ENCODE peak calls at places on chromosomes 13 and 19, in five cellular contexts. M, S, D, A and L are unnamed samples.

GRCh38 chr13:89150362-89150761 is 1479.2 kb downstream of the SLITRK5 start:
- DNase-seq in M (no peak), S (no peak), D (no peak), A (no peak), L (no peak)

GRCh38 chr19:3374369-3375112 is 8.2 kb downstream of the NFIC start:
- DNase-seq in M (no peak), S (no peak), D (peak), A (no peak), L (no peak)

GRCh38 chr13:73451120-73452029 is 392.6 kb downstream of the KLF5 start:
- DNase-seq in M (no peak), S (no peak), D (no peak), A (no peak), L (no peak)

GRCh38 chr13:47875206-47875605 is 125.9 kb downstream of the SUCLA2 start:
- DNase-seq in M (no peak), S (no peak), D (no peak), A (peak), L (no peak)

GRCh38 chr13:33204130-33204927 is 81.2 kb downstream of the STARD13 start:
- DNase-seq in M (no peak), S (no peak), D (peak), A (no peak), L (no peak)

GRCh38 chr13:83753912-83754624 is 128.2 kb downstream of the SLITRK1 start:
- DNase-seq in M (no peak), S (no peak), D (no peak), A (no peak), L (no peak)

GRCh38 chr19:38455031-38455430 is 21.5 kb downstream of the RYR1 start:
- DNase-seq in M (no peak), S (no peak), D (no peak), A (peak), L (no peak)

GRCh38 chr19:53172892-53173291 is 14.0 kb upstream of the ZNF347 start:
- DNase-seq in M (no peak), S (no peak), D (no peak), A (no peak), L (no peak)

GRCh38 chr19:35144600-35145436 is 1.8 kb downstream of the FXYD7 start:
- DNase-seq in M (no peak), S (no peak), D (peak), A (peak), L (no peak)

GRCh38 chr13:23868521-23868920 is 20.7 kb downstream of the MIPEP start:
- DNase-seq in M (no peak), S (no peak), D (no peak), A (no peak), L (no peak)

GRCh38 chr13:78193853-78194252 is 275.2 kb upstream of the EDNRB start:
- DNase-seq in M (no peak), S (no peak), D (no peak), A (no peak), L (no peak)

GRCh38 chr13:24923305-24923640 is 159.3 kb downstream of the RNF17 start:
- DNase-seq in M (no peak), S (no peak), D (peak), A (no peak), L (no peak)

GRCh38 chr19:17572640-17573039 is 17.2 kb downstream of the COLGALT1 start:
- DNase-seq in M (no peak), S (no peak), D (no peak), A (no peak), L (no peak)

GRCh38 chr13:27658569-27658968 is 36.9 kb downstream of the POLR1D start:
- DNase-seq in M (no peak), S (no peak), D (no peak), A (no peak), L (no peak)

GRCh38 chr19:57171551-57172081 is 4.3 kb upstream of the DUXA start:
- DNase-seq in M (peak), S (no peak), D (peak), A (no peak), L (no peak)

GRCh38 chr13:97757807-97758206 is 195.7 kb upstream of the IPO5 start:
- DNase-seq in M (no peak), S (no peak), D (no peak), A (no peak), L (no peak)

GRCh38 chr13:45932611-45933182 is 81.1 kb upstream of the SIAH3 start:
- DNase-seq in M (no peak), S (no peak), D (no peak), A (peak), L (no peak)

GRCh38 chr19:34576292-34576691 is 94.7 kb downstream of the WTIP start:
- DNase-seq in M (no peak), S (no peak), D (no peak), A (no peak), L (no peak)

GRCh38 chr13:33208290-33208990 is 77.1 kb downstream of the STARD13 start:
- DNase-seq in M (no peak), S (no peak), D (no peak), A (peak), L (no peak)

GRCh38 chr19:939922-940321 is 14.1 kb downstream of the ARID3A start:
- DNase-seq in M (no peak), S (no peak), D (no peak), A (no peak), L (no peak)

GRCh38 chr13:59099182-59099950 is 1064.4 kb downstream of the DIAPH3 start:
- DNase-seq in M (no peak), S (no peak), D (no peak), A (no peak), L (no peak)

GRCh38 chr13:102097708-102098107 is 304.1 kb downstream of the FGF14 start:
- DNase-seq in M (no peak), S (no peak), D (no peak), A (no peak), L (no peak)

GRCh38 chr13:20442798-20443381 is 82.8 kb downstream of the CRYL1 start:
- DNase-seq in M (no peak), S (no peak), D (no peak), A (no peak), L (no peak)

GRCh38 chr13:80923907-80924306 is 583.0 kb upstream of the SPRY2 start:
- DNase-seq in M (no peak), S (no peak), D (no peak), A (no peak), L (no peak)

GRCh38 chr13:43572601-43573360 is 214.0 kb downstream of the ENOX1 start:
- DNase-seq in M (no peak), S (no peak), D (no peak), A (no peak), L (no peak)

GRCh38 chr19:18205180-18205915 is 1.5 kb upstream of the RAB3A start:
- DNase-seq in M (peak), S (peak), D (peak), A (peak), L (no peak)

GRCh38 chr13:99124695-99125334 is 75.8 kb upstream of the UBAC2 start:
- DNase-seq in M (peak), S (peak), D (no peak), A (peak), L (peak)

GRCh38 chr19:49064029-49064629 is 489 bp downstream of the NTF4 start:
- DNase-seq in M (no peak), S (no peak), D (no peak), A (no peak), L (no peak)

GRCh38 chr13:24612726-24613125 is 67.5 kb upstream of the ATP12A start:
- DNase-seq in M (no peak), S (no peak), D (no peak), A (no peak), L (no peak)

GRCh38 chr19:1175020-1175419 is 952 bp upstream of the SBNO2 start:
- DNase-seq in M (no peak), S (no peak), D (no peak), A (no peak), L (no peak)

GRCh38 chr19:3632739-3633558 is 6.4 kb upstream of the CACTIN start:
- DNase-seq in M (no peak), S (no peak), D (no peak), A (no peak), L (no peak)

GRCh38 chr19:40266111-40266510 is 19.0 kb downstream of the AKT2 start:
- DNase-seq in M (no peak), S (no peak), D (no peak), A (no peak), L (no peak)

GRCh38 chr19:632228-633067 is 889 bp downstream of the POLRMT start:
- DNase-seq in M (peak), S (peak), D (no peak), A (peak), L (no peak)

GRCh38 chr13:96824110-96824509 is 170.2 kb downstream of the OXGR1 start:
- DNase-seq in M (no peak), S (no peak), D (no peak), A (peak), L (no peak)